ENCODE peak calls at places on chromosome 16, in four cellular contexts. One of them, this sample, is unnamed.

GRCh38 chr16:88478889-88479794 is 26.1 kb downstream of the ZFPM1 start:
- DNase-seq in spleen: no peak
- DNase-seq in stomach: peak; percentile 67
- DNase-seq in K562: no peak
- DNase-seq in this sample: no peak

GRCh38 chr16:51267676-51268075 is 116.6 kb upstream of the SALL1 start:
- DNase-seq in spleen: no peak
- DNase-seq in stomach: no peak
- DNase-seq in K562: no peak
- DNase-seq in this sample: no peak

GRCh38 chr16:89860747-89861304 is 12.6 kb upstream of the TCF25 start:
- DNase-seq in spleen: peak; percentile 94
- DNase-seq in stomach: peak; percentile 70
- DNase-seq in K562: peak; percentile 96
- DNase-seq in this sample: no peak

GRCh38 chr16:4052801-4053662 is 63.2 kb downstream of the ADCY9 start:
- DNase-seq in spleen: peak; percentile 71
- DNase-seq in stomach: no peak
- DNase-seq in K562: no peak
- DNase-seq in this sample: peak; percentile 90

GRCh38 chr16:55146939-55147338 is 177.1 kb upstream of the IRX6 start:
- DNase-seq in spleen: no peak
- DNase-seq in stomach: no peak
- DNase-seq in K562: no peak
- DNase-seq in this sample: no peak

GRCh38 chr16:24988137-24988535 is 27.0 kb downstream of the ARHGAP17 start:
- DNase-seq in spleen: no peak
- DNase-seq in stomach: no peak
- DNase-seq in K562: no peak
- DNase-seq in this sample: no peak

GRCh38 chr16:79950932-79951719 is 350.6 kb upstream of the MAF start:
- DNase-seq in spleen: no peak
- DNase-seq in stomach: no peak
- DNase-seq in K562: no peak
- DNase-seq in this sample: no peak

GRCh38 chr16:4241601-4242270 is at the start of gene SRL:
- DNase-seq in spleen: no peak
- DNase-seq in stomach: no peak
- DNase-seq in K562: no peak
- DNase-seq in this sample: no peak

GRCh38 chr16:74950511-74950910 is 34.4 kb downstream of the WDR59 start:
- DNase-seq in spleen: peak; percentile 37
- DNase-seq in stomach: no peak
- DNase-seq in K562: no peak
- DNase-seq in this sample: no peak

GRCh38 chr16:12468552-12468951 is 335.1 kb downstream of the CPPED1 start:
- DNase-seq in spleen: no peak
- DNase-seq in stomach: no peak
- DNase-seq in K562: no peak
- DNase-seq in this sample: no peak

GRCh38 chr16:12170103-12171025 is 193.8 kb downstream of the SNX29 start:
- DNase-seq in spleen: no peak
- DNase-seq in stomach: no peak
- DNase-seq in K562: peak; percentile 16
- DNase-seq in this sample: no peak

GRCh38 chr16:58488531-58488930 is 11.4 kb upstream of the NDRG4 start:
- DNase-seq in spleen: peak; percentile 53
- DNase-seq in stomach: no peak
- DNase-seq in K562: peak; percentile 48
- DNase-seq in this sample: no peak

GRCh38 chr16:89350701-89351380 is 133.3 kb downstream of the ZNF778 start:
- DNase-seq in spleen: no peak
- DNase-seq in stomach: no peak
- DNase-seq in K562: no peak
- DNase-seq in this sample: no peak

GRCh38 chr16:87361916-87362619 is 21.5 kb downstream of the FBXO31 start:
- DNase-seq in spleen: no peak
- DNase-seq in stomach: no peak
- DNase-seq in K562: no peak
- DNase-seq in this sample: no peak

GRCh38 chr16:57026778-57027062 is 37.4 kb downstream of the NLRC5 start:
- DNase-seq in spleen: peak; percentile 43
- DNase-seq in stomach: no peak
- DNase-seq in K562: no peak
- DNase-seq in this sample: no peak

GRCh38 chr16:17061326-17061725 is 409.4 kb downstream of the XYLT1 start:
- DNase-seq in spleen: no peak
- DNase-seq in stomach: no peak
- DNase-seq in K562: no peak
- DNase-seq in this sample: no peak

GRCh38 chr16:27745348-27745747 is 195.4 kb downstream of the KATNIP start:
- DNase-seq in spleen: no peak
- DNase-seq in stomach: no peak
- DNase-seq in K562: no peak
- DNase-seq in this sample: no peak

GRCh38 chr16:48235556-48236136 is 8.5 kb upstream of the LONP2 start:
- DNase-seq in spleen: no peak
- DNase-seq in stomach: no peak
- DNase-seq in K562: no peak
- DNase-seq in this sample: no peak

GRCh38 chr16:56048425-56049100 is 142.7 kb upstream of the GNAO1 start:
- DNase-seq in spleen: no peak
- DNase-seq in stomach: no peak
- DNase-seq in K562: no peak
- DNase-seq in this sample: no peak

GRCh38 chr16:47299587-47299986 is 155.8 kb upstream of the NETO2 start:
- DNase-seq in spleen: no peak
- DNase-seq in stomach: no peak
- DNase-seq in K562: no peak
- DNase-seq in this sample: no peak

GRCh38 chr16:3074860-3075545 is 9.6 kb downstream of the IL32 start:
- DNase-seq in spleen: peak; percentile 94
- DNase-seq in stomach: peak; percentile 46
- DNase-seq in K562: no peak
- DNase-seq in this sample: no peak

GRCh38 chr16:1914084-1914608 is 4.1 kb downstream of the HS3ST6 start:
- DNase-seq in spleen: no peak
- DNase-seq in stomach: no peak
- DNase-seq in K562: no peak
- DNase-seq in this sample: no peak

GRCh38 chr16:87918314-87918713 is 18.0 kb downstream of the CA5A start:
- DNase-seq in spleen: no peak
- DNase-seq in stomach: no peak
- DNase-seq in K562: no peak
- DNase-seq in this sample: peak; percentile 85

GRCh38 chr16:89985219-89985618 is 34.0 kb downstream of the DBNDD1 start:
- DNase-seq in spleen: no peak
- DNase-seq in stomach: no peak
- DNase-seq in K562: no peak
- DNase-seq in this sample: no peak

GRCh38 chr16:10558746-10559641 is 21.4 kb downstream of the EMP2 start:
- DNase-seq in spleen: peak; percentile 82
- DNase-seq in stomach: peak; percentile 75
- DNase-seq in K562: no peak
- DNase-seq in this sample: peak; percentile 87

GRCh38 chr16:66150691-66151090 is 215.8 kb upstream of the CDH5 start:
- DNase-seq in spleen: no peak
- DNase-seq in stomach: no peak
- DNase-seq in K562: no peak
- DNase-seq in this sample: no peak

DNA sequence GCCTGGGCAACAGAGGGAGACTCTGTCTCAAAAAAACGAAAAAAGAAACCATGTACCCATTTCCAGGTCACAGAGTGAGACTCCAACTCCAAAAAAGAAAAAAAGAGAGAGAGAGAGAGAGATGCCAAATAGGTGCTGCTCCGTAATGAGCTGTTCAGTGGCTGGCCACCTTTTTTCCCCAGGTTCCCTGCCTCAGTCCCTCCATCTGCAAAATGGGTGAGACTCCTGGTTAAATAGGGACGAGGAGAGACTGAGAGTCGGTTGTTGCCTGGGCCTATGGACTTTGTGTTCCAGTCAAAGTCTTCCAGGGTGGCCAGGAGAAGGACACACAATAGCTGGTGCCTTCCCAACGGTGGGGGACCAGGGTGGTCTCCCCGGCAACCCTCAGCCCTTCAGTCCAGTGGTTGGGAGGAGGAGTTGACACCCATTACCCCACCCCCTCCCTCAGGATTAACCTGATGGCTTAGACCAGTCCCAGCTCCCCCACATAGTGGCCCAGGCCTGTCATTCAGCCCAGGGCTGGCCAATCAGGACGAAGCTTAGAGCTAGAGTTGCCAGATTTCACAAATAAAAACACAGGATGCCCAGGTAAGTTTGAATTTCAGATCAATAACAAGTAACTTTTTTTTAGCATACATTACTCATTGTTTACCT is 258.2 kb downstream of the PARN start:
- DNase-seq in spleen: no peak
- DNase-seq in stomach: no peak
- DNase-seq in K562: peak; percentile 53
- DNase-seq in this sample: no peak
- TF ChIP-seq POLR2AphosphoS5 in spleen: no peak
- TF ChIP-seq POLR2AphosphoS5 in stomach: no peak
- TF ChIP-seq POLR2AphosphoS5 in K562: no peak
- TF ChIP-seq POLR2AphosphoS5 in this sample: no peak

GRCh38 chr16:81450783-81451491 is 6.3 kb downstream of the CMIP start:
- DNase-seq in spleen: no peak
- DNase-seq in stomach: no peak
- DNase-seq in K562: no peak
- DNase-seq in this sample: no peak

GRCh38 chr16:81451753-81452680 is 7.4 kb downstream of the CMIP start:
- DNase-seq in spleen: no peak
- DNase-seq in stomach: no peak
- DNase-seq in K562: no peak
- DNase-seq in this sample: no peak

GRCh38 chr16:81449241-81449640 is 4.6 kb downstream of the CMIP start:
- DNase-seq in spleen: no peak
- DNase-seq in stomach: no peak
- DNase-seq in K562: no peak
- DNase-seq in this sample: no peak

GRCh38 chr16:81448154-81449131 is 3.8 kb downstream of the CMIP start:
- DNase-seq in spleen: no peak
- DNase-seq in stomach: peak; percentile 73
- DNase-seq in K562: no peak
- DNase-seq in this sample: no peak

DNA sequence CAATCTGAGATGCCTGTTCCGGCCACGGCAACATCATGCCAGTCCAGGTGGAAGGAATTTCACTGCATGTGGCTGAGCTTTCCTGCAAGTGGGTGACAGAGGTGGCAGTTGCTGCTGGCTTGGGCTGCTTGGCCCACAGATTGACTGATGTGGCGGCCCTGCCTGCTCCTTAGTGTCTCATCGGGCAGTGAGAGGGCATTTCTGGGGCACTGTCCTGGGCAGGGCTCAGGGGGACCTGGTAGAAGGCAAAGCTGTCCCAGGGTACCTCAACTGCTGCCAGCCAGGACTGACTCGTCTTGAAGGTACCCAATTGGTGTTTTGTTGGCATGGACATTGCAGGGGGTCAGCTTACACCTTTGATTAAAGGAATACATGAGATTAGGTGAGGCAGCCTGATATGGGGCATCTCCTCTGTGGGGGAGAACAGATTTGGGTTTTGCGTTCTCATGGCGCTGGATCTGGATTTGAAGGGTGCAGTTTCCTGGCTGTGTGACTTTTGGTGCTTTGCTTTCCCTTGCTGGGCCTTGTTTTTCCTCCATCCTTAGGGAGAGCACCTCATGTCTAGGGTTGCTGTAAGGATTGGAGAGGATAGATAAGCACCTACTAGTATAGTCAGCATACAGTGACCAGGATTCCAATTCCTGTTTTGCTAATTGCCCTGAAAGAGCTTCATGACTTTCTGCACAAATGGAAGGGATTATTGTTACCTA is 5.4 kb downstream of the CMIP start:
- DNase-seq in spleen: no peak
- DNase-seq in stomach: no peak
- DNase-seq in K562: no peak
- DNase-seq in this sample: no peak
- TF ChIP-seq CTCF in spleen: no peak
- TF ChIP-seq CTCF in stomach: no peak
- TF ChIP-seq CTCF in K562: no peak
- TF ChIP-seq CTCF in this sample: no peak

DNA sequence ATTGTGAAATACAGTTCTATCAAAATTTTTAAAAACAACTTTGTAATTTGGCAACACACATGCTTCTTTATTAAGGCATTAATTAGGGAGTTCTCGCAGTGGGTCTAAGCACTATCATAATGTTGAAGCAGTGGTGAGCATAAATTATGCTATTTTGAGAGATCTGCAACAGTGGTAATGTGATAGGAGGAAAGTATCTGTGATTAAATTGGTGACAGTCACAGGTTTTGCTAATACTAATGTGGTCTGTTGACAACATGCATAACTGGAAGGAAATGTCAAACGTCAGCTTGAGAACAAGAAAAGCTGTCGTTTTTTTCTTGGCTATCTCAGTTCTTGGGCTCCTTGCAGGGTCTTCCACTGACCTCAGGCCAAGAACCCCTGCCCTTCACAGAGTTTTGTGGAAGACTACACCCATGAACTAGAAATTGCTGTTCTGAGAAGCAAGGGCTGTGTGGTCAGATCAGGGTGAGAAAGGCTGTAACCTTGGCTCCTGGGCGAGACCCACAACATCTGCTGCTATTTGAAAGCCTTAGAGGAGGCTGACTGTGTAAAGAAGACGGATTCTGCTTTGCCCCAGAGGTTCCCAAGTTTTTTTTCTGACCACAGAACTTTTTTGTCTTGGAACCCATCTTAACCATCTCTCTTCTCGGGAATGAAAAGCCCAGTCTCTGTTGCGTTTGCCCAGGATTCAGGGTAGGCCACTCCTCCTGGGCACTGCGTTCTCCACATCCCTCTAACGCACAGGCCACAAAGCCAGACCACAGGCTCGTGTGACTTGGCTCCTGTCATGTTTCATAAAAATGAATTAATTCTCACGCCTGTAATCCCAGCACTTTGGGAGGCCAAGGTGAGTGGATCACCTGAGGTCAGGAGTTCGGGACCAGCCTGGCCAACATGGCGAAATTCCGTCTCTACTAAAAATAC is 13.9 kb downstream of the ATP2A1 start:
- DNase-seq in spleen: no peak
- DNase-seq in stomach: no peak
- DNase-seq in K562: no peak
- DNase-seq in this sample: no peak
- H3K4me1 ChIP-seq in spleen: no peaks in the 10 kb centered on the region
- H3K4me1 ChIP-seq in stomach: no peaks in the 10 kb centered on the region
- H3K4me1 ChIP-seq in K562: no peaks in the 10 kb centered on the region
- H3K4me1 ChIP-seq in this sample: no peaks in the 10 kb centered on the region

GRCh38 chr16:67419931-67420330 is 3.7 kb upstream of the ZDHHC1 start:
- DNase-seq in spleen: no peak
- DNase-seq in stomach: no peak
- DNase-seq in K562: no peak
- DNase-seq in this sample: no peak

GRCh38 chr16:67419502-67419901 is 3.2 kb upstream of the ZDHHC1 start:
- DNase-seq in spleen: no peak
- DNase-seq in stomach: no peak
- DNase-seq in K562: no peak
- DNase-seq in this sample: no peak

GRCh38 chr16:67417333-67418061 is 1.2 kb upstream of the ZDHHC1 start:
- DNase-seq in spleen: no peak
- DNase-seq in stomach: no peak
- DNase-seq in K562: no peak
- DNase-seq in this sample: no peak

GRCh38 chr16:67413978-67414891 is 2.0 kb downstream of the ZDHHC1 start:
- DNase-seq in spleen: no peak
- DNase-seq in stomach: no peak
- DNase-seq in K562: no peak
- DNase-seq in this sample: no peak

GRCh38 chr16:67415872-67416793 is at the start of gene ZDHHC1:
- DNase-seq in spleen: peak; percentile 92
- DNase-seq in stomach: peak; percentile 76
- DNase-seq in K562: peak; percentile 72
- DNase-seq in this sample: peak; percentile 79
- TF ChIP-seq POLR2AphosphoS5 in spleen: peak; percentile 83
- TF ChIP-seq POLR2AphosphoS5 in stomach: peak; percentile 56
- TF ChIP-seq POLR2AphosphoS5 in K562: no peak
- TF ChIP-seq POLR2AphosphoS5 in this sample: no peak